ENCODE peak calls at places on chromosome 1, in four cellular contexts. One of them, this sample, is unnamed.

GRCh38 chr1:21042920-21043605 is 133.6 kb downstream of the EIF4G3 start:
- DNase-seq in AG10803: peak; percentile 89
- DNase-seq in activated CD4-positive, alpha-beta T cell treated with anti-CD3 and anti-CD28 coated beads, Interleukin-2, amount 10 ng/mL, durations not matched to agents 7 days and 5 days: no peak
- DNase-seq in iris pigment epithelial cell: peak; percentile 88
- DNase-seq in this sample: peak; percentile 70

GRCh38 chr1:209513226-209513625 is 70.3 kb upstream of the CAMK1G start:
- DNase-seq in AG10803: peak; percentile 46
- DNase-seq in activated CD4-positive, alpha-beta T cell treated with anti-CD3 and anti-CD28 coated beads, Interleukin-2, amount 10 ng/mL, durations not matched to agents 7 days and 5 days: no peak
- DNase-seq in iris pigment epithelial cell: peak; percentile 67
- DNase-seq in this sample: peak; percentile 48

GRCh38 chr1:91846007-91846620 is 39.8 kb downstream of the TGFBR3 start:
- DNase-seq in AG10803: peak; percentile 32
- DNase-seq in activated CD4-positive, alpha-beta T cell treated with anti-CD3 and anti-CD28 coated beads, Interleukin-2, amount 10 ng/mL, durations not matched to agents 7 days and 5 days: no peak
- DNase-seq in iris pigment epithelial cell: peak; percentile 63
- DNase-seq in this sample: peak; percentile 80

GRCh38 chr1:111702504-111703050 is 36.6 kb downstream of the INKA2 start:
- DNase-seq in AG10803: no peak
- DNase-seq in activated CD4-positive, alpha-beta T cell treated with anti-CD3 and anti-CD28 coated beads, Interleukin-2, amount 10 ng/mL, durations not matched to agents 7 days and 5 days: no peak
- DNase-seq in iris pigment epithelial cell: no peak
- DNase-seq in this sample: no peak

GRCh38 chr1:6961905-6962304 is 176.7 kb downstream of the CAMTA1 start:
- DNase-seq in AG10803: no peak
- DNase-seq in activated CD4-positive, alpha-beta T cell treated with anti-CD3 and anti-CD28 coated beads, Interleukin-2, amount 10 ng/mL, durations not matched to agents 7 days and 5 days: no peak
- DNase-seq in iris pigment epithelial cell: no peak
- DNase-seq in this sample: no peak

GRCh38 chr1:159775716-159776115 is 5.0 kb upstream of the DUSP23 start:
- DNase-seq in AG10803: peak; percentile 9
- DNase-seq in activated CD4-positive, alpha-beta T cell treated with anti-CD3 and anti-CD28 coated beads, Interleukin-2, amount 10 ng/mL, durations not matched to agents 7 days and 5 days: no peak
- DNase-seq in iris pigment epithelial cell: peak; percentile 25
- DNase-seq in this sample: no peak

GRCh38 chr1:224116131-224116530 is 2.2 kb downstream of the FBXO28 start:
- DNase-seq in AG10803: peak; percentile 58
- DNase-seq in activated CD4-positive, alpha-beta T cell treated with anti-CD3 and anti-CD28 coated beads, Interleukin-2, amount 10 ng/mL, durations not matched to agents 7 days and 5 days: no peak
- DNase-seq in iris pigment epithelial cell: peak; percentile 69
- DNase-seq in this sample: peak; percentile 69

GRCh38 chr1:39272791-39273071 is 68.2 kb downstream of the MACF1 start:
- DNase-seq in AG10803: no peak
- DNase-seq in activated CD4-positive, alpha-beta T cell treated with anti-CD3 and anti-CD28 coated beads, Interleukin-2, amount 10 ng/mL, durations not matched to agents 7 days and 5 days: no peak
- DNase-seq in iris pigment epithelial cell: no peak
- DNase-seq in this sample: no peak

GRCh38 chr1:99772809-99773208 is 6.4 kb upstream of the FRRS1 start:
- DNase-seq in AG10803: no peak
- DNase-seq in activated CD4-positive, alpha-beta T cell treated with anti-CD3 and anti-CD28 coated beads, Interleukin-2, amount 10 ng/mL, durations not matched to agents 7 days and 5 days: no peak
- DNase-seq in iris pigment epithelial cell: no peak
- DNase-seq in this sample: no peak

GRCh38 chr1:64516803-64517568 is 47.1 kb downstream of the CACHD1 start:
- DNase-seq in AG10803: peak; percentile 88
- DNase-seq in activated CD4-positive, alpha-beta T cell treated with anti-CD3 and anti-CD28 coated beads, Interleukin-2, amount 10 ng/mL, durations not matched to agents 7 days and 5 days: no peak
- DNase-seq in iris pigment epithelial cell: peak; percentile 56
- DNase-seq in this sample: no peak

GRCh38 chr1:154318386-154318785 is 2.5 kb upstream of the AQP10 start:
- DNase-seq in AG10803: no peak
- DNase-seq in activated CD4-positive, alpha-beta T cell treated with anti-CD3 and anti-CD28 coated beads, Interleukin-2, amount 10 ng/mL, durations not matched to agents 7 days and 5 days: no peak
- DNase-seq in iris pigment epithelial cell: no peak
- DNase-seq in this sample: no peak

GRCh38 chr1:223129229-223129851 is 13.7 kb downstream of the TLR5 start:
- DNase-seq in AG10803: peak; percentile 31
- DNase-seq in activated CD4-positive, alpha-beta T cell treated with anti-CD3 and anti-CD28 coated beads, Interleukin-2, amount 10 ng/mL, durations not matched to agents 7 days and 5 days: peak; percentile 59
- DNase-seq in iris pigment epithelial cell: peak; percentile 32
- DNase-seq in this sample: peak; percentile 38

GRCh38 chr1:94522304-94522703 is 19.3 kb downstream of the F3 start:
- DNase-seq in AG10803: peak; percentile 74
- DNase-seq in activated CD4-positive, alpha-beta T cell treated with anti-CD3 and anti-CD28 coated beads, Interleukin-2, amount 10 ng/mL, durations not matched to agents 7 days and 5 days: no peak
- DNase-seq in iris pigment epithelial cell: peak; percentile 67
- DNase-seq in this sample: peak; percentile 77

GRCh38 chr1:197736689-197737088 is 38.6 kb downstream of the DENND1B start:
- DNase-seq in AG10803: peak; percentile 93
- DNase-seq in activated CD4-positive, alpha-beta T cell treated with anti-CD3 and anti-CD28 coated beads, Interleukin-2, amount 10 ng/mL, durations not matched to agents 7 days and 5 days: no peak
- DNase-seq in iris pigment epithelial cell: peak; percentile 67
- DNase-seq in this sample: peak; percentile 55

GRCh38 chr1:10759413-10760200 is 36.8 kb downstream of the CASZ1 start:
- DNase-seq in AG10803: no peak
- DNase-seq in activated CD4-positive, alpha-beta T cell treated with anti-CD3 and anti-CD28 coated beads, Interleukin-2, amount 10 ng/mL, durations not matched to agents 7 days and 5 days: no peak
- DNase-seq in iris pigment epithelial cell: no peak
- DNase-seq in this sample: no peak

GRCh38 chr1:75725861-75726361 is 1.4 kb downstream of the ACADM start:
- DNase-seq in AG10803: no peak
- DNase-seq in activated CD4-positive, alpha-beta T cell treated with anti-CD3 and anti-CD28 coated beads, Interleukin-2, amount 10 ng/mL, durations not matched to agents 7 days and 5 days: no peak
- DNase-seq in iris pigment epithelial cell: no peak
- DNase-seq in this sample: no peak

This sample was measured in fibroblast of villous mesenchyme.